ENCODE peak calls at places on chromosomes 2 and 18, in nine cellular contexts. F is activated effector memory CD4-positive, alpha-beta T cell treated with Interleukin-2 at 50 U/mL for 16 hours; J is HTR-8/SVneo; K is left ventricle myocardium inferior; Y is cerebellar cortex; U is activated CD8-positive, alpha-beta memory T cell treated with anti-CD3 and anti-CD28 coated beads for 4 hours; I is stimulated activated CD8-positive, alpha-beta memory T cell treated with anti-CD3 and anti-CD28 coated beads, Interleukin-15, amount 100 ng/mL, for 24 hours; M is DMS153; T is left cardiac atrium. L is an unnamed sample.

GRCh38 chr2:191746306-191746705 is 68.4 kb downstream of the NABP1 start:
- DNase-seq in J (no peak), F (no peak), U (no peak), Y (no peak), M (no peak), K (no peak), T (no peak), I (no peak), L (no peak)

GRCh38 chr18:49839012-49839411 is 25.7 kb upstream of the ACAA2 start:
- DNase-seq in J (no peak), M (no peak), K (no peak), T (no peak), F (no peak), I (no peak), Y (no peak), U (no peak), L (no peak)

GRCh38 chr2:95314964-95315611 is 17.9 kb downstream of the KCNIP3 start:
- DNase-seq in T (no peak), J (peak), Y (peak), U (no peak), M (no peak), F (no peak), I (no peak), K (no peak), L (no peak)

GRCh38 chr2:224838335-224838734 is 122.2 kb upstream of the CCDC195 start:
- DNase-seq in I (no peak), T (no peak), U (no peak), F (no peak), J (no peak), Y (no peak), K (no peak), M (no peak), L (no peak)

GRCh38 chr2:16288371-16289112 is 348.2 kb downstream of the MYCN start:
- DNase-seq in I (no peak), M (no peak), Y (no peak), U (no peak), J (no peak), K (no peak), T (no peak), F (no peak), L (no peak)

GRCh38 chr2:26178746-26179436 is 6.0 kb downstream of the GAREM2 start:
- DNase-seq in M (peak), Y (peak), I (no peak), K (peak), J (no peak), U (no peak), F (no peak), T (no peak), L (no peak)

GRCh38 chr2:37635359-37636208 is 35.9 kb downstream of the CDC42EP3 start:
- DNase-seq in I (no peak), J (no peak), M (no peak), Y (no peak), F (peak), U (peak), T (no peak), K (no peak), L (no peak)

GRCh38 chr2:67641709-67642397 is 244.7 kb downstream of the ETAA1 start:
- DNase-seq in T (no peak), K (no peak), U (no peak), Y (peak), F (no peak), M (no peak), I (no peak), J (no peak), L (no peak)

GRCh38 chr2:161419338-161419965 is 3.4 kb downstream of the TBR1 start:
- DNase-seq in I (no peak), F (no peak), M (no peak), K (no peak), T (no peak), U (no peak), J (no peak), Y (no peak), L (no peak)

GRCh38 chr2:229081411-229081810 is 189.7 kb downstream of the PID1 start:
- DNase-seq in U (no peak), K (no peak), J (no peak), F (no peak), T (no peak), I (no peak), Y (no peak), M (no peak), L (no peak)

GRCh38 chr18:45962866-45963265 is 4.3 kb downstream of the EPG5 start:
- DNase-seq in U (no peak), Y (no peak), M (no peak), F (no peak), K (no peak), I (no peak), T (no peak), J (no peak), L (no peak)

GRCh38 chr18:37564796-37565137 is 831 bp downstream of the CELF4 start:
- DNase-seq in F (no peak), Y (no peak), M (no peak), I (no peak), J (peak), U (no peak), K (peak), T (peak), L (no peak)

GRCh38 chr2:26059542-26059941 is 25.7 kb downstream of the RAB10 start:
- DNase-seq in Y (no peak), K (no peak), T (no peak), J (no peak), U (no peak), I (no peak), M (no peak), F (no peak), L (no peak)

GRCh38 chr18:21134895-21135294 is 23.3 kb upstream of the ROCK1 start:
- DNase-seq in U (no peak), M (no peak), Y (peak), F (no peak), I (no peak), K (no peak), T (no peak), J (no peak), L (no peak)

GRCh38 chr2:61762292-61762691 is 91.6 kb downstream of the FAM161A start:
- DNase-seq in I (no peak), K (no peak), M (no peak), Y (no peak), F (no peak), U (no peak), J (no peak), T (no peak), L (no peak)

L was measured in thoracic aorta.